ENCODE peak calls at places on chromosome 20, in six cellular contexts. Z is breast epithelium; G is naive thymus-derived CD4-positive, alpha-beta T cell; Y is pancreas; O is tibial artery; N is neural progenitor cell. Q is an unnamed sample. For H3K27me3, the result is how much of the 10 kb centered on the place peaks cover.

GRCh38 chr20:48295445-48295903 is 510.2 kb upstream of the SULF2 start:
- DNase-seq in Z (no peak), G (no peak), Y (no peak), O (no peak), N (peak), Q (peak)

GRCh38 chr20:50378170-50379000 is 131.8 kb upstream of the PTPN1 start:
- DNase-seq in Z (no peak), G (no peak), Y (no peak), O (no peak), N (no peak), Q (no peak)

GRCh38 chr20:19633985-19634384 is 124.1 kb upstream of the RIN2 start:
- DNase-seq in Z (no peak), G (no peak), Y (no peak), O (no peak), N (no peak), Q (no peak)

GRCh38 chr20:41038878-41039404 is 10.3 kb downstream of the TOP1 start:
- DNase-seq in Z (no peak), G (no peak), Y (no peak), O (no peak), N (no peak), Q (no peak)

GRCh38 chr20:25296094-25297093 is 48.5 kb downstream of the PYGB start:
- DNase-seq in Z (no peak), G (no peak), Y (no peak), O (no peak), N (peak), Q (no peak)

GRCh38 chr20:19213946-19214490 is 1.6 kb downstream of the SLC24A3 start:
- DNase-seq in Z (no peak), G (no peak), Y (no peak), O (no peak), N (no peak), Q (no peak)

GRCh38 chr20:3842332-3842930 is 4.2 kb upstream of the MAVS start:
- DNase-seq in Z (no peak), G (no peak), Y (no peak), O (no peak), N (no peak), Q (no peak)

GRCh38 chr20:2867081-2867860 is 6.0 kb upstream of the PTPRA start:
- DNase-seq in Z (no peak), G (no peak), Y (no peak), O (no peak), N (no peak), Q (no peak)

GRCh38 chr20:49392745-49393144 is 89.7 kb downstream of the KCNB1 start:
- DNase-seq in Z (no peak), G (no peak), Y (peak), O (no peak), N (no peak), Q (no peak)

GRCh38 chr20:2756056-2756611 is 44.3 kb downstream of the CPXM1 start:
- DNase-seq in Z (no peak), G (no peak), Y (no peak), O (no peak), N (peak), Q (no peak)

GRCh38 chr20:13396036-13396435 is 175.0 kb downstream of the ISM1 start:
- DNase-seq in Z (no peak), G (no peak), Y (no peak), O (no peak), N (no peak), Q (no peak)

GRCh38 chr20:33064572-33065287 is 11.0 kb downstream of the BPIFB3 start:
- DNase-seq in Z (no peak), G (no peak), Y (no peak), O (no peak), N (no peak), Q (no peak)

GRCh38 chr20:327946-328563 is 2.7 kb downstream of the SOX12 start:
- DNase-seq in Z (no peak), G (no peak), Y (no peak), O (no peak), N (no peak), Q (no peak)

GRCh38 chr20:17896247-17896723 is 72.3 kb downstream of the SNX5 start:
- DNase-seq in Z (no peak), G (no peak), Y (no peak), O (no peak), N (no peak), Q (no peak)

GRCh38 chr20:3101737-3102574 is 17.4 kb upstream of the AVP start:
- DNase-seq in Z (no peak), G (no peak), Y (no peak), O (no peak), N (no peak), Q (no peak)

GRCh38 chr20:13250242-13250641 is 29.2 kb downstream of the ISM1 start:
- DNase-seq in Z (no peak), G (no peak), Y (peak), O (no peak), N (no peak), Q (no peak)

GRCh38 chr20:4661191-4661590 is 60.5 kb upstream of the PRND start:
- DNase-seq in Z (no peak), G (no peak), Y (no peak), O (no peak), N (no peak), Q (no peak)

GRCh38 chr20:47761478-47762047 is 23.7 kb downstream of the SULF2 start:
- DNase-seq in Z (no peak), G (no peak), Y (no peak), O (no peak), N (peak), Q (no peak)

GRCh38 chr20:48691523-48691922 is 136.3 kb downstream of the PREX1 start:
- DNase-seq in Z (no peak), G (no peak), Y (no peak), O (no peak), N (no peak), Q (no peak)

GRCh38 chr20:46705378-46705729 is 4.1 kb upstream of the SLC2A10 start:
- DNase-seq in Z (no peak), G (no peak), Y (no peak), O (peak), N (no peak), Q (no peak)

DNA sequence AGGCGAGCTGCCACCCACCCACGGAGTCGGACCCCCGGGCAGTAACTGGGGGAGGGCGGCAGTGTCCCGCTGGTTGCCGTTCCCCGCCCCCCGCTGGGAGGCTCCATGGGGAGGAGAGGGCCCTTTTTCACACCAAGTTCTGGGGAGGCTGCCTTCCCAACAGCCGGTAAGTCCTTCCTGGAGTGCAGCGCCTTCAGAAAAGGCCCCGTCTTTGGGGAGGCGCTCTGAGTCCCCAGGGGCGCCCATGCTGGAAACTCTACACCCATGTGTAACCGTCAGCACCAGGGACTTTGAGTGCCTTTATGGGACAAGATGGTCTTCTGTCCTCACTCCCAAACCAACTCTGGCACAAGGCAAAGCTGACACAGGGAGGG is 435 bp upstream of the SOX18 start:
- DNase-seq in Z (no peak), G (no peak), Y (no peak), O (no peak), N (no peak), Q (no peak)
- H3K4me3 ChIP-seq in Z (peak), G (no peak), Y (no peak), O (no peak), N (peak), Q (no peak)

GRCh38 chr20:21712443-21713059 is 7.1 kb downstream of the PAX1 start:
- DNase-seq in Z (no peak), G (no peak), Y (no peak), O (no peak), N (peak), Q (no peak)
- H3K27me3 ChIP-seq in Z (under half), G (under half), Y (under half), O (under half), N (half or more), Q (under half)

GRCh38 chr20:57377350-57377749 is 13.8 kb upstream of the RBM38 start:
- DNase-seq in Z (no peak), G (no peak), Y (no peak), O (no peak), N (no peak), Q (no peak)

GRCh38 chr20:57374343-57374930 is 16.8 kb upstream of the RBM38 start:
- DNase-seq in Z (no peak), G (no peak), Y (no peak), O (no peak), N (no peak), Q (no peak)

GRCh38 chr20:57372581-57373350 is 18.4 kb upstream of the RBM38 start:
- DNase-seq in Z (no peak), G (no peak), Y (no peak), O (no peak), N (no peak), Q (no peak)

GRCh38 chr20:57375652-57376230 is 15.5 kb upstream of the RBM38 start:
- DNase-seq in Z (no peak), G (no peak), Y (no peak), O (no peak), N (no peak), Q (no peak)

DNA sequence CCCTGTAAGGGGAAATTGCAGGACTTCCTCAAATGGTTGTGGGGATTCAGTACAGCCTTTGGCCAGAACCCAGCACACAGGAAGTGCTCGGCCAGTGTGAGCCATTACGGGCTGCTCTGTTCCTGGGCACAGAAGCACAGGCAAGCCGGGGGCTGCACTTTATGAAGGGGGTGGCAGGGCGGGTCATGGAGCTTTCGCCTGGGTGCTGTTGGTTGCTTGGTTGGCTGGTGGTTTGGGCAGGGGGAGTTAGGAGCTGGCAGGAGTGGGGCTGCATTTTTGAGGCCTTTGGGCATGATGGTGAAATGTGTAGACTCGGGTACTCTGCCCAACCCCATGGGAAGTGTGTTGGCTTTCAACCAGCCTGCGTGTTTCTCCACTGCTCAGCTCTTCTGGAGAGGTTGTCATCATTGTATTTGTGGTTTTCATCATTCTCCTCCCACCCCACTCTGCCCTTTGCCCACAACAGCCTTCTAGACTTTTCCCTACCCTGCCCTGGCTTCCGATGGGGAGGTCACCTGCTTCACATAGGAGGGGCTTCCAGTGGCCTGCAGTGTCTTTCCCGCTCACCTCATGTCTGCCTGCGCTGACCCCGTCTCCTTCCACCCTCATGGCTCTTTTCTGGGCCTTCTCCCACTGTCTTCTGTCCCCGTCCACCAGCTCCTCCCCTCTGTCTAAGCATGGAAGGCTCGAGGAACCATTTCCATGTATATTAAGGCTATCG is 16.1 kb upstream of the RBM38 start:
- DNase-seq in Z (no peak), G (no peak), Y (no peak), O (peak), N (no peak), Q (peak)
- H3K4me3 ChIP-seq in Z (peak), G (no peak), Y (no peak), O (no peak), N (no peak), Q (no peak)

GRCh38 chr20:63068711-63069367 is 62.1 kb upstream of the BHLHE23 start:
- DNase-seq in Z (no peak), G (no peak), Y (no peak), O (no peak), N (no peak), Q (no peak)
- H3K27me3 ChIP-seq in Z (under half), G (under half), Y (under half), O (under half), N (under half), Q (under half)

GRCh38 chr20:9514461-9515210 is at the start of gene LAMP5:
- DNase-seq in Z (no peak), G (no peak), Y (no peak), O (no peak), N (peak), Q (no peak)
- H3K4me3 ChIP-seq in Z (no peak), G (no peak), Y (peak), O (no peak), N (peak), Q (no peak)

GRCh38 chr20:14826926-14827325 is 489.5 kb upstream of the FLRT3 start:
- DNase-seq in Z (no peak), G (no peak), Y (no peak), O (no peak), N (no peak), Q (no peak)

GRCh38 chr20:14830899-14831298 is 493.5 kb upstream of the FLRT3 start:
- DNase-seq in Z (no peak), G (no peak), Y (no peak), O (no peak), N (no peak), Q (no peak)

GRCh38 chr20:14830466-14830865 is 493.1 kb upstream of the FLRT3 start:
- DNase-seq in Z (no peak), G (no peak), Y (no peak), O (no peak), N (no peak), Q (no peak)

GRCh38 chr20:14829897-14830296 is 492.5 kb upstream of the FLRT3 start:
- DNase-seq in Z (no peak), G (no peak), Y (no peak), O (no peak), N (no peak), Q (no peak)

DNA sequence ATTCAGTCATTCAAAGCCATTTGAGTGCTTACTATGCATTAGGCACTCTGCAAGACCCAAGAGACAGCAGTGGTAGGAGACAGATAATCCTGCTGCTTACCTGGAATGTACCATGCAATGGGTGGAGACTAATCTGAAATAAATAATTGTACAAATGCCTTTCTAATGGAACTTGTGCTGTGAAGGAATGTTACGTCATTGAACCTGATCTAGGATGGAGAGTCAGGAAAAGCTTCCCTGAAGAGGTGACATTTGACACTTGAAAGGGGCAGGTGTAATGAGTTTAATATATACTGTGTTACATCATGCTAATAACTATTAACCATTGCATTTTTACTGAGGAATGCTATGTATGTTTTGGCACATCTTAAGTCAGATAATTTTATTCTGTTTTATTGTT is 491.0 kb upstream of the FLRT3 start:
- DNase-seq in Z (no peak), G (no peak), Y (no peak), O (no peak), N (no peak), Q (no peak)
- H3K27me3 ChIP-seq in Z (under half), G (under half), Y (under half), O (under half), N (under half), Q (under half)

DNA sequence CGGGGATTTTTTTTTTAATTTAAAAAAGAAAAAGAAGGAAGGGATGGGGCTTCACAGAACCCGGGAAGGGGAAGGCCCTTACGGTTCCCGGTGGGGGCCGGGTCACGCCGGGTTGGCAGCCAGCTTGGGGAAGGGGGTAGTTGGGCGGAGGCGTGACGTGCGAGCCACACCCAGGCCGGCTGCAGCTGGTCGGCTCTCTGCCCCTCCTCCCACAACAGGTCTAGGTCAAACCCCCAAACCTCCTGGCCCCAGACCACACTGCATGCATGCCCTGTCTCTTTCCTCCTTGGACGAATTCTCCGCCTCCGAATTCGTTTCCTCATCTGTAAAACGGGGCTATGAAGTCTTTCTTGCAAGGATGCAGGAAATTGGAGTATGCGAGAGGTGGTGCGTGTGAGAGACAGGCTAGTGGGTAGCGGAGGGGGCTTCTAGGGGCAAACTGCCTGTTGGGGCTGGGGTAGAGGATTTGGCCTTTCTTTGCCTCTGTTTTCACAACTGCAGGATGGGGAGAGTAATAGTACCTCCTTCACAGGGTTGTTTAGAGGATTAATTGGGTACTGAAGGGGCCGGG is 835 bp downstream of the HCK start:
- DNase-seq in Z (no peak), G (no peak), Y (no peak), O (peak), N (peak), Q (peak)
- H3K4me3 ChIP-seq in Z (peak), G (no peak), Y (no peak), O (peak), N (peak), Q (no peak)

GRCh38 chr20:39751557-39752137 is 789.5 kb downstream of the DHX35 start:
- DNase-seq in Z (no peak), G (no peak), Y (no peak), O (no peak), N (no peak), Q (no peak)
- H3K27me3 ChIP-seq in Z (under half), G (under half), Y (under half), O (under half), N (under half), Q (under half)

Q was measured in lung.